ENCODE peak calls at places on chromosome 3, in five cellular contexts. One of them, this sample, is unnamed.

GRCh38 chr3:127168271-127168670 is 24.7 kb upstream of the PRR23E start:
- DNase-seq in PC-9: no peak
- DNase-seq in IMR-90: no peak
- DNase-seq in AG09309: no peak
- DNase-seq in endothelial cell of umbilical vein: no peak
- DNase-seq in this sample: no peak

GRCh38 chr3:184154909-184155643 is at the start of gene DVL3:
- DNase-seq in PC-9: no peak
- DNase-seq in endothelial cell of umbilical vein: peak; percentile 40
- DNase-seq in IMR-90: peak; percentile 52
- DNase-seq in AG09309: no peak
- DNase-seq in this sample: no peak

GRCh38 chr3:141056716-141057115 is 5.6 kb downstream of the SPSB4 start:
- DNase-seq in PC-9: no peak
- DNase-seq in AG09309: no peak
- DNase-seq in IMR-90: no peak
- DNase-seq in endothelial cell of umbilical vein: no peak
- DNase-seq in this sample: no peak

GRCh38 chr3:25262322-25262721 is 165.7 kb upstream of the RARB start:
- DNase-seq in AG09309: no peak
- DNase-seq in IMR-90: no peak
- DNase-seq in PC-9: no peak
- DNase-seq in endothelial cell of umbilical vein: no peak
- DNase-seq in this sample: no peak

GRCh38 chr3:170808041-170808440 is 62.0 kb downstream of the RPL22L1 start:
- DNase-seq in endothelial cell of umbilical vein: peak; percentile 16
- DNase-seq in PC-9: no peak
- DNase-seq in IMR-90: no peak
- DNase-seq in AG09309: no peak
- DNase-seq in this sample: no peak

GRCh38 chr3:127991251-127991650 is 61.0 kb upstream of the SEC61A1 start:
- DNase-seq in endothelial cell of umbilical vein: no peak
- DNase-seq in PC-9: no peak
- DNase-seq in AG09309: no peak
- DNase-seq in IMR-90: no peak
- DNase-seq in this sample: no peak

GRCh38 chr3:45123841-45124269 is 22.3 kb downstream of the CDCP1 start:
- DNase-seq in endothelial cell of umbilical vein: peak; percentile 40
- DNase-seq in AG09309: no peak
- DNase-seq in PC-9: peak; percentile 88
- DNase-seq in IMR-90: peak; percentile 91
- DNase-seq in this sample: no peak

GRCh38 chr3:187295635-187296034 is 4.1 kb upstream of the MASP1 start:
- DNase-seq in AG09309: no peak
- DNase-seq in PC-9: no peak
- DNase-seq in endothelial cell of umbilical vein: no peak
- DNase-seq in IMR-90: no peak
- DNase-seq in this sample: no peak

GRCh38 chr3:52085883-52086282 is 29.5 kb upstream of the DUSP7 start:
- DNase-seq in endothelial cell of umbilical vein: no peak
- DNase-seq in IMR-90: no peak
- DNase-seq in PC-9: no peak
- DNase-seq in AG09309: no peak
- DNase-seq in this sample: no peak

GRCh38 chr3:66442254-66443249 is 58.3 kb downstream of the LRIG1 start:
- DNase-seq in PC-9: no peak
- DNase-seq in IMR-90: peak; percentile 93
- DNase-seq in endothelial cell of umbilical vein: peak; percentile 92
- DNase-seq in AG09309: peak; percentile 48
- DNase-seq in this sample: peak; percentile 59

GRCh38 chr3:134708025-134708597 is 57.3 kb upstream of the KY start:
- DNase-seq in IMR-90: peak; percentile 26
- DNase-seq in endothelial cell of umbilical vein: peak; percentile 72
- DNase-seq in PC-9: no peak
- DNase-seq in AG09309: peak; percentile 20
- DNase-seq in this sample: no peak

GRCh38 chr3:10205461-10206165 is 40.9 kb downstream of the IRAK2 start:
- DNase-seq in AG09309: no peak
- DNase-seq in PC-9: peak; percentile 86
- DNase-seq in endothelial cell of umbilical vein: peak; percentile 93
- DNase-seq in IMR-90: peak; percentile 95
- DNase-seq in this sample: peak; percentile 84

GRCh38 chr3:129599607-129600006 is 6.9 kb downstream of the PLXND1 start:
- DNase-seq in endothelial cell of umbilical vein: peak; percentile 94
- DNase-seq in IMR-90: peak; percentile 82
- DNase-seq in PC-9: no peak
- DNase-seq in AG09309: no peak
- DNase-seq in this sample: peak; percentile 47

GRCh38 chr3:52233968-52234367 is 5.0 kb downstream of the TWF2 start:
- DNase-seq in PC-9: no peak
- DNase-seq in AG09309: no peak
- DNase-seq in IMR-90: no peak
- DNase-seq in endothelial cell of umbilical vein: no peak
- DNase-seq in this sample: no peak

GRCh38 chr3:197520311-197521276 is 35.2 kb downstream of the BDH1 start:
- DNase-seq in AG09309: no peak
- DNase-seq in IMR-90: peak; percentile 80
- DNase-seq in endothelial cell of umbilical vein: no peak
- DNase-seq in PC-9: no peak
- DNase-seq in this sample: no peak

GRCh38 chr3:179563298-179563934 is 690 bp downstream of the ACTL6A start:
- DNase-seq in AG09309: peak; percentile 14
- DNase-seq in PC-9: peak; percentile 82
- DNase-seq in IMR-90: peak; percentile 73
- DNase-seq in endothelial cell of umbilical vein: peak; percentile 75
- DNase-seq in this sample: peak; percentile 22

GRCh38 chr3:183812746-183813445 is 12.5 kb downstream of the MAP6D1 start:
- DNase-seq in PC-9: no peak
- DNase-seq in IMR-90: no peak
- DNase-seq in AG09309: no peak
- DNase-seq in endothelial cell of umbilical vein: no peak
- DNase-seq in this sample: no peak

GRCh38 chr3:11145888-11146287 is 8.4 kb upstream of the HRH1 start:
- DNase-seq in endothelial cell of umbilical vein: peak; percentile 85
- DNase-seq in AG09309: peak; percentile 86
- DNase-seq in PC-9: peak; percentile 83
- DNase-seq in IMR-90: peak; percentile 95
- DNase-seq in this sample: peak; percentile 72

GRCh38 chr3:62911531-62911930 is 36.3 kb upstream of the CADPS start:
- DNase-seq in PC-9: no peak
- DNase-seq in endothelial cell of umbilical vein: no peak
- DNase-seq in AG09309: no peak
- DNase-seq in IMR-90: no peak
- DNase-seq in this sample: no peak

GRCh38 chr3:20054549-20054987 is 14.3 kb downstream of the KAT2B start:
- DNase-seq in AG09309: peak; percentile 75
- DNase-seq in IMR-90: peak; percentile 78
- DNase-seq in PC-9: peak; percentile 96
- DNase-seq in endothelial cell of umbilical vein: peak; percentile 79
- DNase-seq in this sample: peak; percentile 56

GRCh38 chr3:196108075-196108743 is 26.3 kb upstream of the TFRC start:
- DNase-seq in endothelial cell of umbilical vein: no peak
- DNase-seq in PC-9: peak; percentile 99
- DNase-seq in IMR-90: no peak
- DNase-seq in AG09309: no peak
- DNase-seq in this sample: no peak

GRCh38 chr3:194682651-194683310 is 2.9 kb upstream of the FAM43A start:
- DNase-seq in PC-9: peak; percentile 82
- DNase-seq in IMR-90: peak; percentile 86
- DNase-seq in endothelial cell of umbilical vein: peak; percentile 89
- DNase-seq in AG09309: peak; percentile 76
- DNase-seq in this sample: peak; percentile 81

GRCh38 chr3:27521872-27522265 is 37.7 kb upstream of the SLC4A7 start:
- DNase-seq in AG09309: no peak
- DNase-seq in IMR-90: no peak
- DNase-seq in endothelial cell of umbilical vein: no peak
- DNase-seq in PC-9: no peak
- DNase-seq in this sample: no peak

GRCh38 chr3:43649365-43649968 is 27.7 kb upstream of the ANO10 start:
- DNase-seq in AG09309: no peak
- DNase-seq in endothelial cell of umbilical vein: no peak
- DNase-seq in IMR-90: no peak
- DNase-seq in PC-9: no peak
- DNase-seq in this sample: no peak

GRCh38 chr3:127775398-127776109 is 46.8 kb downstream of the MGLL start:
- DNase-seq in AG09309: no peak
- DNase-seq in endothelial cell of umbilical vein: peak; percentile 61
- DNase-seq in PC-9: no peak
- DNase-seq in IMR-90: peak; percentile 90
- DNase-seq in this sample: no peak

GRCh38 chr3:31265646-31266423 is 266.9 kb upstream of the STT3B start:
- DNase-seq in AG09309: no peak
- DNase-seq in PC-9: no peak
- DNase-seq in endothelial cell of umbilical vein: peak; percentile 87
- DNase-seq in IMR-90: no peak
- DNase-seq in this sample: no peak
- TF ChIP-seq CTCF in AG09309: no peak
- TF ChIP-seq CTCF in PC-9: no peak
- TF ChIP-seq CTCF in endothelial cell of umbilical vein: no peak
- TF ChIP-seq CTCF in IMR-90: no peak
- TF ChIP-seq CTCF in this sample: no peak

GRCh38 chr3:138172625-138173024 is 2.1 kb downstream of the DBR1 start:
- DNase-seq in AG09309: no peak
- DNase-seq in PC-9: no peak
- DNase-seq in IMR-90: no peak
- DNase-seq in endothelial cell of umbilical vein: no peak
- DNase-seq in this sample: no peak
- H3K4me3 ChIP-seq in AG09309: no peak overlapping the region
- H3K4me3 ChIP-seq in PC-9: no peak overlapping the region
- H3K4me3 ChIP-seq in IMR-90: no peak overlapping the region
- H3K4me3 ChIP-seq in endothelial cell of umbilical vein: no peak overlapping the region
- H3K4me3 ChIP-seq in this sample: no peak overlapping the region

GRCh38 chr3:35970793-35971192 is 331.5 kb downstream of the ARPP21 start:
- DNase-seq in PC-9: no peak
- DNase-seq in AG09309: no peak
- DNase-seq in endothelial cell of umbilical vein: no peak
- DNase-seq in IMR-90: no peak
- DNase-seq in this sample: no peak

GRCh38 chr3:35966629-35967464 is 327.5 kb downstream of the ARPP21 start:
- DNase-seq in endothelial cell of umbilical vein: no peak
- DNase-seq in PC-9: no peak
- DNase-seq in AG09309: no peak
- DNase-seq in IMR-90: no peak
- DNase-seq in this sample: no peak

GRCh38 chr3:35968223-35968622 is 328.9 kb downstream of the ARPP21 start:
- DNase-seq in PC-9: no peak
- DNase-seq in IMR-90: no peak
- DNase-seq in AG09309: no peak
- DNase-seq in endothelial cell of umbilical vein: no peak
- DNase-seq in this sample: no peak

GRCh38 chr3:35965908-35966307 is 326.6 kb downstream of the ARPP21 start:
- DNase-seq in endothelial cell of umbilical vein: peak; percentile 38
- DNase-seq in IMR-90: peak; percentile 55
- DNase-seq in PC-9: peak; percentile 43
- DNase-seq in AG09309: no peak
- DNase-seq in this sample: peak; percentile 40
- TF ChIP-seq CTCF in endothelial cell of umbilical vein: peak; percentile 17
- TF ChIP-seq CTCF in IMR-90: peak; percentile 59
- TF ChIP-seq CTCF in PC-9: peak; percentile 66
- TF ChIP-seq CTCF in AG09309: peak; percentile 61
- TF ChIP-seq CTCF in this sample: peak; percentile 65

DNA sequence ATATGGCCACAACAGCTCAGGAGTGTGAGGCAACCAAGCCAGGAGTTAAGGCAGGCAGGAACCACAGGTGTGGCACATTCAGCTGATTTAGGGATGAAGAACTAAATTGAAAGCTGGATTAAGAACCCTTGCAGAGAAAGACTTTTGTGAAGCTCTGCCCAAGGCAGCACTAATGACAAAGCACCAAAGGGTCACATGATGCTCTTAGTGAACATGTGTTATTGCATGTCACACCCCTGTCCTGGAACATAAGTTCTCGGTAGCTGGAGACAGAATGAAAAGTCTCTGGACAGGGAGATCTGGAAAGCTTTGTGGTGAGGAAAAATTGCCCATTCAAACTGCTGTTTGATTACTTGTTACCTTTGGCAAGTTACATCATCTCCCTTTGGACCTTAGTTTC is 3.2 kb downstream of the EAF1 start:
- DNase-seq in IMR-90: no peak
- DNase-seq in AG09309: no peak
- DNase-seq in PC-9: no peak
- DNase-seq in endothelial cell of umbilical vein: no peak
- DNase-seq in this sample: no peak
- H3K4me3 ChIP-seq in IMR-90: no peak overlapping the region
- H3K4me3 ChIP-seq in AG09309: no peak overlapping the region
- H3K4me3 ChIP-seq in PC-9: no peak overlapping the region
- H3K4me3 ChIP-seq in endothelial cell of umbilical vein: no peak overlapping the region
- H3K4me3 ChIP-seq in this sample: no peak overlapping the region

GRCh38 chr3:46566040-46566631 is at the start of gene LRRC2:
- DNase-seq in PC-9: no peak
- DNase-seq in endothelial cell of umbilical vein: peak; percentile 33
- DNase-seq in IMR-90: peak; percentile 76
- DNase-seq in AG09309: peak; percentile 27
- DNase-seq in this sample: peak; percentile 8

GRCh38 chr3:46565113-46565490 is 1.0 kb downstream of the LRRC2 start:
- DNase-seq in IMR-90: no peak
- DNase-seq in AG09309: no peak
- DNase-seq in PC-9: no peak
- DNase-seq in endothelial cell of umbilical vein: no peak
- DNase-seq in this sample: no peak

GRCh38 chr3:46561951-46562350 is 4.2 kb downstream of the LRRC2 start:
- DNase-seq in IMR-90: peak; percentile 25
- DNase-seq in endothelial cell of umbilical vein: no peak
- DNase-seq in PC-9: no peak
- DNase-seq in AG09309: no peak
- DNase-seq in this sample: no peak

GRCh38 chr3:46564190-46565112 is 1.7 kb downstream of the LRRC2 start:
- DNase-seq in AG09309: no peak
- DNase-seq in IMR-90: no peak
- DNase-seq in endothelial cell of umbilical vein: no peak
- DNase-seq in PC-9: no peak
- DNase-seq in this sample: no peak

DNA sequence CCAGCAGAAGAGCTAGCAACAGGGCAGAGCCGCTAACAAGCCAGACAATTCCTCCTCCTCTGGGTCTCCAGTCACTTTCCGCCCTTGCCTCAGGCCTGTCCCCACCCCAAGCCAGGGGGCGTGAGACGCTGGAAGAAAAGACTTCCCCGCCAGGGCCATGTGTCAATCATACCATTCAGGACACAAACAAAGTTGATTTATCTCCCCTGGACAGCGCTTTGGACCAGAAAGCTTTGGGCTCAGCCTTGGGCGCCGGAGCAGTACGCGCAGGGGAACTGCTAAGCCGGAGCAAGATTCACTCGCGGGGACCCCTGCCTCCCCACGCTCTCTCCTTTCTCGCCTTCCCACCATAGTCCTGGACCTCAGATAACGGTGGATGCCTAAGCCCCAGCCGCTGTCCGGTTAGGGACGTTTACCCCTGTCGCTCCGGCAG is 479 bp downstream of the LRRC2 start:
- DNase-seq in PC-9: no peak
- DNase-seq in IMR-90: peak; percentile 22
- DNase-seq in AG09309: no peak
- DNase-seq in endothelial cell of umbilical vein: peak; percentile 20
- DNase-seq in this sample: no peak
- TF ChIP-seq CTCF in PC-9: no peak
- TF ChIP-seq CTCF in IMR-90: no peak
- TF ChIP-seq CTCF in AG09309: no peak
- TF ChIP-seq CTCF in endothelial cell of umbilical vein: no peak
- TF ChIP-seq CTCF in this sample: no peak

GRCh38 chr3:16897254-16897926 is 12.6 kb downstream of the PLCL2 start:
- DNase-seq in IMR-90: peak; percentile 23
- DNase-seq in PC-9: no peak
- DNase-seq in endothelial cell of umbilical vein: no peak
- DNase-seq in AG09309: peak; percentile 62
- DNase-seq in this sample: no peak
- H3K4me3 ChIP-seq in IMR-90: no peak overlapping the region
- H3K4me3 ChIP-seq in PC-9: no peak overlapping the region
- H3K4me3 ChIP-seq in endothelial cell of umbilical vein: no peak overlapping the region
- H3K4me3 ChIP-seq in AG09309: no peak overlapping the region
- H3K4me3 ChIP-seq in this sample: no peak overlapping the region